ENCODE peak calls at places on chromosome 16, in ten cellular contexts. Q is body of pancreas, R is prostate gland, T is lower leg skin, V is tibial nerve, C is stomach, F is breast epithelium, L is H54, N is ovary, I is right lobe of liver. B is an unnamed sample.

GRCh38 chr16:4474192-4474961 is at the start of gene NMRAL1:
- DNase-seq in C (peak; percentile 92), I (peak; percentile 91), L (no peak), Q (peak; percentile 88), R (peak; percentile 93), V (peak; percentile 87), N (peak; percentile 93), T (peak; percentile 98), F (peak; percentile 94), B (peak; percentile 78)

GRCh38 chr16:84048306-84048705 is 5.7 kb upstream of the SLC38A8 start:
- DNase-seq in F (no peak), L (no peak), Q (peak; percentile 84), I (peak; percentile 37), C (peak; percentile 59), V (no peak), T (no peak), R (peak; percentile 24), N (no peak), B (no peak)

GRCh38 chr16:63883091-63883490 is 1238.8 kb downstream of the CDH11 start:
- DNase-seq in N (no peak), V (no peak), F (no peak), R (no peak), T (no peak), I (no peak), L (no peak), Q (no peak), C (no peak), B (no peak)

GRCh38 chr16:67389911-67390815 is 3.1 kb downstream of the TPPP3 start:
- DNase-seq in N (no peak), I (no peak), R (no peak), L (no peak), T (peak; percentile 77), C (no peak), Q (no peak), F (no peak), V (peak; percentile 49), B (no peak)

GRCh38 chr16:78098544-78099371 is 696 bp upstream of the WWOX start:
- DNase-seq in I (no peak), V (no peak), C (no peak), R (no peak), T (no peak), F (no peak), L (no peak), Q (peak; percentile 16), N (no peak), B (no peak)

GRCh38 chr16:67110136-67110847 is 551 bp downstream of the PHAF1 start:
- DNase-seq in I (no peak), C (no peak), F (no peak), R (no peak), L (no peak), N (no peak), T (no peak), V (no peak), Q (no peak), B (no peak)

GRCh38 chr16:56338566-56339318 is 86.6 kb downstream of the AMFR start:
- DNase-seq in I (peak; percentile 37), Q (no peak), T (no peak), C (no peak), R (no peak), N (no peak), V (no peak), L (no peak), F (no peak), B (no peak)

GRCh38 chr16:88421871-88422433 is 31.1 kb upstream of the ZFPM1 start:
- DNase-seq in F (no peak), V (no peak), N (no peak), I (no peak), Q (no peak), C (no peak), T (no peak), L (no peak), R (no peak), B (no peak)

GRCh38 chr16:84683691-84684591 is 15.9 kb upstream of the USP10 start:
- DNase-seq in I (no peak), L (no peak), R (no peak), F (peak; percentile 6), N (no peak), Q (no peak), V (no peak), C (no peak), T (peak; percentile 49), B (no peak)

GRCh38 chr16:9050102-9050830 is 41.2 kb upstream of the HAPSTR1 start:
- DNase-seq in Q (no peak), V (no peak), I (no peak), C (no peak), N (no peak), R (no peak), T (no peak), F (no peak), L (no peak), B (peak; percentile 70)

GRCh38 chr16:88376053-88376834 is 6.5 kb upstream of the ZNF469 start:
- DNase-seq in I (peak; percentile 51), V (no peak), R (no peak), N (no peak), F (no peak), Q (no peak), T (no peak), C (no peak), L (no peak), B (no peak)

GRCh38 chr16:30437511-30438046 is 7.7 kb upstream of the DCTPP1 start:
- DNase-seq in R (peak; percentile 83), L (no peak), I (no peak), N (no peak), V (no peak), F (no peak), T (no peak), Q (no peak), C (peak; percentile 47), B (no peak)

GRCh38 chr16:71628810-71629209 is 2.8 kb downstream of the MARVELD3 start:
- DNase-seq in N (no peak), V (no peak), I (no peak), Q (peak; percentile 35), R (no peak), L (peak; percentile 42), C (no peak), T (no peak), F (no peak), B (no peak)

DNA sequence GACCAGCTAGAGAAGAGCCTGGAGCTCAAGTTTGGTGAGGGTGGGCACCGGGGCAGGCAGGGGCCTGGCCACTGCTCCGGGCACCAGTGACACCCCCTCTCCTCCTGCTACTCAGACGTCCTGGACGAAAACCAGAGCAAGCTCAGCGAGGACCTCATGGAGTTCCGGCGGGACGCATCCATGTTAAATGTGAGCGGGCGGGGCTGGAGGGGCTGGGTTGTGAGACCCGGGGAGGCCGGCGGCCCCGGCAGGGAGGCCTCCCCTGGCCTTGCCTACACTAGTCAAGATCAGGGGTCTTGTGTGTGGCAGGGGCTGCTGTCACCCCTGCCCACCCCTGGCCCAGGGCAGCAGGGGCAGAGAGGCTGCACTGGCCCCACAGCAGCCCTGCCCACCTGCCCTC is 17.8 kb downstream of the TRAF7 start:
- DNase-seq in C (no peak), N (no peak), T (no peak), F (no peak), I (no peak), V (no peak), L (no peak), Q (no peak), R (no peak), B (no peak)
- TF ChIP-seq POLR2A in C (no peak), N (no peak), T (no peak), F (no peak), I (no peak), V (no peak), L (no peak), Q (no peak), R (no peak), B (no peak)

DNA sequence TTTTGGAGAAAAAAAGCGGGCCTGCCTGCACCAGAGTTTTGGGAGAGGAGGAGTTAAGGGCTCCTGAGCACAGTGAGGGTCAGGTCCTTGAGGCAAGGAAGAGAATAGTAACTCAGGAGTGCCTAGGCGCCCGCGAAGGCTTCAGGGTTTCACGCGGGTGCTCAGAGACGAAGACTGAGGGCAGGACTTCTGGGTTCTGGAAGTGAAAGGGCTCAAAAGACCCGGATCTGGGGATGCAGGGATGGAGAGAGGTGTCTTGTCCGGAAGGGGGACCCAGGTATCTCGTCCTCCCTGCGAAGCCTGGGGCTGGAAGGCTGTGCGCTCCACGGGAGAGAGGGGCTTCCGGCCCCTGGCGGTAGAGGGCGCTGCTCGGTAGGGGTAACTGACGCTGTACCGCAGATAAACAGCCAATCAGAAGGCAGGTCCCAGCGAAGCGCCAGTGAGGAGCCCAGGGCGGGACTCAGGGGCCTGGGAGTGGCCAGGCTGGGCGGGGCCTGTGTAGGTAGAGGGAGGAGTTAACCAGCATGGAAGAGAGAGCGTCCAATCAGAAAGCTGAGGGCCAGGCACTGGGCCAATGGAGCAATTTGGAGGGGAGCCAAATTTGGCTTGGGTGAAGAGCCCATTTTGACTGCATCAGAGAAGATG is 729 bp downstream of the TGFB1I1 start:
- DNase-seq in L (peak; percentile 97), C (peak; percentile 87), N (peak; percentile 96), F (peak; percentile 81), T (peak; percentile 98), R (no peak), V (peak; percentile 84), Q (peak; percentile 82), I (peak; percentile 91), B (peak; percentile 94)
- TF ChIP-seq POLR2A in L (peak; percentile 17), C (no peak), N (peak; percentile 39), F (no peak), T (no peak), R (no peak), V (no peak), Q (no peak), I (no peak), B (no peak)

GRCh38 chr16:3019594-3020246 is 448 bp upstream of the TNFRSF12A start:
- DNase-seq in R (no peak), F (no peak), L (no peak), I (no peak), Q (no peak), C (no peak), V (no peak), T (no peak), N (no peak), B (no peak)

GRCh38 chr16:3022208-3022696 is 1.5 kb downstream of the HCFC1R1 start:
- DNase-seq in V (peak; percentile 87), F (peak; percentile 92), T (peak; percentile 99), Q (peak; percentile 92), L (peak; percentile 83), C (peak; percentile 91), N (peak; percentile 90), I (no peak), R (peak; percentile 86), B (peak; percentile 91)

GRCh38 chr16:3021449-3022207 is 1.5 kb downstream of the TNFRSF12A start:
- DNase-seq in C (peak; percentile 80), Q (peak; percentile 85), V (peak; percentile 66), N (peak; percentile 76), R (peak; percentile 57), F (peak; percentile 83), T (peak; percentile 96), L (peak; percentile 75), I (peak; percentile 83), B (peak; percentile 83)

GRCh38 chr16:3020604-3021448 is 658 bp downstream of the TNFRSF12A start:
- DNase-seq in N (peak; percentile 81), Q (peak; percentile 95), C (peak; percentile 78), L (peak; percentile 86), V (peak; percentile 33), F (peak; percentile 93), I (no peak), T (peak; percentile 97), R (peak; percentile 73), B (peak; percentile 84)

GRCh38 chr16:3020247-3020603 is at the start of gene TNFRSF12A:
- DNase-seq in L (peak; percentile 62), I (peak; percentile 83), V (peak; percentile 42), Q (peak; percentile 86), F (peak; percentile 78), T (peak; percentile 94), R (peak; percentile 63), C (peak; percentile 81), N (peak; percentile 64), B (peak; percentile 86)
- TF ChIP-seq POLR2A in L (peak; percentile 96), I (peak; percentile 99), V (peak; percentile 75), Q (peak; percentile 99), F (peak; percentile 33), T (no peak), R (peak; percentile 87), C (no peak), N (peak; percentile 81), B (peak; percentile 73)

GRCh38 chr16:19699472-19699871 is 18.6 kb downstream of the KNOP1 start:
- DNase-seq in Q (no peak), N (no peak), F (no peak), V (no peak), R (no peak), L (no peak), T (no peak), I (peak; percentile 45), C (no peak), B (no peak)
- TF ChIP-seq POLR2A in Q (no peak), N (no peak), F (no peak), V (no peak), R (no peak), L (no peak), T (no peak), I (no peak), C (no peak), B (no peak)

B was measured in erythroblast.